ENCODE peak calls at places on chromosomes 12 and 14, in five cellular contexts. X, M, P, W and T are unnamed samples.

GRCh38 chr12:52149651-52150241 is 42.1 kb downstream of the KRT80 start:
- DNase-seq in X (no peak), M (no peak), P (no peak), W (no peak), T (no peak)

GRCh38 chr12:95986635-95987535 is 9.3 kb downstream of the HAL start:
- DNase-seq in X (no peak), M (no peak), P (no peak), W (no peak), T (no peak)

GRCh38 chr14:105388976-105389375 is 9.4 kb upstream of the TEX22 start:
- DNase-seq in X (no peak), M (no peak), P (no peak), W (no peak), T (no peak)

GRCh38 chr12:46388427-46388992 is 15.9 kb upstream of the SLC38A2 start:
- DNase-seq in X (no peak), M (peak), P (no peak), W (peak), T (no peak)

GRCh38 chr14:24398943-24399801 is at the start of gene NYNRIN:
- DNase-seq in X (peak), M (no peak), P (peak), W (peak), T (no peak)

GRCh38 chr12:95182868-95183415 is 34.3 kb downstream of the FGD6 start:
- DNase-seq in X (no peak), M (peak), P (no peak), W (peak), T (no peak)

GRCh38 chr12:14431990-14432389 is 66.5 kb downstream of the ATF7IP start:
- DNase-seq in X (no peak), M (no peak), P (no peak), W (no peak), T (no peak)

GRCh38 chr14:104973215-104974145 is 4.7 kb downstream of the AHNAK2 start:
- DNase-seq in X (no peak), M (peak), P (peak), W (peak), T (peak)

GRCh38 chr12:1972260-1972659 is 32.0 kb downstream of the DCP1B start:
- DNase-seq in X (no peak), M (no peak), P (no peak), W (peak), T (no peak)

GRCh38 chr12:96236221-96236822 is 42.1 kb downstream of the ELK3 start:
- DNase-seq in X (no peak), M (no peak), P (peak), W (peak), T (no peak)

GRCh38 chr14:90587918-90588317 is 191.1 kb downstream of the CALM1 start:
- DNase-seq in X (no peak), M (no peak), P (no peak), W (no peak), T (no peak)

GRCh38 chr14:72780771-72781170 is 113.1 kb downstream of the DPF3 start:
- DNase-seq in X (no peak), M (no peak), P (no peak), W (peak), T (peak)

GRCh38 chr14:105999361-106000028 is 473.1 kb downstream of the TMEM121 start:
- DNase-seq in X (peak), M (no peak), P (peak), W (peak), T (no peak)

GRCh38 chr14:29814153-29815057 is 113.2 kb downstream of the PRKD1 start:
- DNase-seq in X (peak), M (no peak), P (peak), W (no peak), T (no peak)

GRCh38 chr14:35378638-35379568 is 25.6 kb downstream of the NFKBIA start:
- DNase-seq in X (no peak), M (no peak), P (no peak), W (no peak), T (no peak)

GRCh38 chr14:94970937-94971730 is 186.2 kb downstream of the DICER1 start:
- DNase-seq in X (no peak), M (no peak), P (no peak), W (no peak), T (peak)

GRCh38 chr12:110555509-110556406 is 27.4 kb downstream of the PPTC7 start:
- DNase-seq in X (no peak), M (no peak), P (no peak), W (peak), T (no peak)

GRCh38 chr14:74507796-74508195 is 14.2 kb downstream of the ISCA2 start:
- DNase-seq in X (no peak), M (no peak), P (no peak), W (no peak), T (no peak)

GRCh38 chr14:102906616-102907302 is 15.7 kb upstream of the AMN start:
- DNase-seq in X (no peak), M (no peak), P (no peak), W (no peak), T (no peak)

GRCh38 chr12:108759914-108760313 is 28.6 kb upstream of the CORO1C start:
- DNase-seq in X (no peak), M (no peak), P (no peak), W (no peak), T (no peak)